ENCODE peak calls at places on chromosome 1, in eight cellular contexts. I is M059J, B is NCI-H748 treated with DMSO at 0.1 percent for 48 hours, F is body of pancreas, V is germinal center, Q is frontal cortex, Y is NCI-H345, P is NCI-H1105 treated with DMSO at 0.1 percent for 48 hours. W is an unnamed sample.

GRCh38 chr1:116503535-116504307 is 67.1 kb downstream of the CD58 start:
- DNase-seq in I (no peak), B (no peak), F (no peak), V (no peak), Q (no peak), Y (no peak), P (no peak), W (no peak)

GRCh38 chr1:64186898-64187280 is 16.5 kb upstream of the UBE2U start:
- DNase-seq in I (no peak), B (no peak), F (no peak), V (no peak), Q (no peak), Y (no peak), P (no peak), W (no peak)

GRCh38 chr1:115184260-115184950 is 95.1 kb upstream of the TSPAN2 start:
- DNase-seq in I (peak), B (no peak), F (no peak), V (no peak), Q (no peak), Y (no peak), P (peak), W (no peak)

GRCh38 chr1:43464840-43465693 is 11.3 kb upstream of the HYI start:
- DNase-seq in I (peak), B (no peak), F (no peak), V (no peak), Q (no peak), Y (no peak), P (no peak), W (no peak)

GRCh38 chr1:39689635-39690034 is 1.6 kb downstream of the HPCAL4 start:
- DNase-seq in I (no peak), B (peak), F (no peak), V (no peak), Q (no peak), Y (no peak), P (peak), W (no peak)

GRCh38 chr1:118933051-118933781 is 54.9 kb downstream of the TBX15 start:
- DNase-seq in I (no peak), B (no peak), F (no peak), V (no peak), Q (no peak), Y (no peak), P (no peak), W (no peak)

GRCh38 chr1:214709241-214709640 is 106.2 kb downstream of the CENPF start:
- DNase-seq in I (peak), B (no peak), F (no peak), V (no peak), Q (no peak), Y (no peak), P (no peak), W (no peak)

GRCh38 chr1:8302181-8302681 is 15.7 kb upstream of the SLC45A1 start:
- DNase-seq in I (peak), B (no peak), F (no peak), V (no peak), Q (no peak), Y (no peak), P (no peak), W (no peak)

W was measured in lower leg skin.